ENCODE peak calls at places on chromosome 19, in ten cellular contexts. W is fibroblast of mammary gland; R is astrocyte of the hippocampus; K is naive thymus-derived CD8-positive, alpha-beta T cell; V is thoracic aorta; L is heart right ventricle; A is activated T-helper 2 cell treated with anti-CD3 and anti-CD28 coated beads, Interferon-gamma antibody, Interleukin-2, Interleukin-4, amounts not matched to agents 10 μg/mL and 5 μg/mL and 100 μg/mL, durations not matched to agents 14 hours and 24 hours and 36 hours; X is GM04503; S is activated naive CD4-positive, alpha-beta T cell; M is KG1. E is an unnamed sample.

GRCh38 chr19:9039728-9040127 is 29.5 kb upstream of the MUC16 start:
- DNase-seq in A (no peak), M (no peak), V (no peak), W (no peak), S (no peak), R (no peak), L (no peak), K (no peak), X (no peak), E (no peak)

GRCh38 chr19:50311723-50312635 is 17.2 kb downstream of the KCNC3 start:
- DNase-seq in R (peak), A (no peak), W (no peak), M (no peak), V (no peak), S (no peak), K (no peak), L (no peak), X (no peak), E (no peak)

GRCh38 chr19:38392707-38393308 is 4.3 kb downstream of the SPRED3 start:
- DNase-seq in S (no peak), R (no peak), W (peak), L (no peak), K (no peak), A (no peak), M (no peak), V (no peak), X (no peak), E (peak)

GRCh38 chr19:3494559-3494958 is 5.9 kb downstream of the DOHH start:
- DNase-seq in A (peak), K (no peak), L (no peak), M (no peak), W (no peak), R (no peak), V (no peak), X (no peak), S (no peak), E (peak)

GRCh38 chr19:35919306-35919705 is 11.2 kb upstream of the TYROBP start:
- DNase-seq in V (no peak), X (no peak), W (no peak), K (no peak), L (no peak), R (no peak), A (no peak), S (no peak), M (no peak), E (no peak)

GRCh38 chr19:19074172-19074905 is 10.5 kb downstream of the SLC25A42 start:
- DNase-seq in V (no peak), X (no peak), K (no peak), M (no peak), A (no peak), L (no peak), S (no peak), R (no peak), W (no peak), E (no peak)

GRCh38 chr19:10116085-10116865 is 3.4 kb downstream of the EIF3G start:
- DNase-seq in K (no peak), V (no peak), W (no peak), R (no peak), L (no peak), M (no peak), S (no peak), X (no peak), A (no peak), E (no peak)

GRCh38 chr19:13430790-13431582 is 75.3 kb downstream of the CACNA1A start:
- DNase-seq in S (no peak), M (peak), R (peak), V (no peak), W (peak), A (peak), X (no peak), K (peak), L (peak), E (peak)

GRCh38 chr19:3645067-3645396 is 18.4 kb upstream of the CACTIN start:
- DNase-seq in R (no peak), L (no peak), A (no peak), K (no peak), V (no peak), W (no peak), M (no peak), X (no peak), S (no peak), E (no peak)

GRCh38 chr19:14472202-14472961 is 2.8 kb downstream of the PTGER1 start:
- DNase-seq in K (peak), S (peak), A (peak), V (no peak), W (peak), M (peak), X (no peak), L (peak), R (peak), E (peak)

GRCh38 chr19:47507031-47507430 is 7.8 kb downstream of the NAPA start:
- DNase-seq in W (no peak), L (peak), K (no peak), V (no peak), M (no peak), S (no peak), A (no peak), X (no peak), R (no peak), E (no peak)

GRCh38 chr19:19627716-19628498 is at the start of gene LPAR2:
- DNase-seq in A (peak), S (no peak), L (no peak), K (peak), X (no peak), M (no peak), V (no peak), W (no peak), R (peak), E (peak)

GRCh38 chr19:46082728-46083050 is 41.8 kb downstream of the IGFL3 start:
- DNase-seq in V (no peak), A (no peak), X (no peak), K (no peak), W (peak), R (peak), L (no peak), S (no peak), M (no peak), E (no peak)

GRCh38 chr19:4811328-4812131 is 20.0 kb downstream of the TICAM1 start:
- DNase-seq in W (peak), V (peak), L (peak), A (peak), M (peak), S (peak), R (peak), X (no peak), K (peak), E (peak)

GRCh38 chr19:56120371-56121179 is 520 bp downstream of the ZNF787 start:
- DNase-seq in S (peak), K (peak), V (peak), W (peak), X (peak), M (peak), L (peak), A (peak), R (peak), E (peak)

GRCh38 chr19:46722004-46722380 is 5.1 kb upstream of the PRKD2 start:
- DNase-seq in V (no peak), K (no peak), R (no peak), W (no peak), M (no peak), X (no peak), L (no peak), S (no peak), A (no peak), E (no peak)

GRCh38 chr19:12112238-12112637 is 27.9 kb downstream of the ZNF20 start:
- DNase-seq in W (no peak), M (no peak), S (no peak), K (no peak), L (no peak), V (no peak), R (no peak), A (no peak), X (no peak), E (no peak)

GRCh38 chr19:1366899-1367870 is 16.5 kb upstream of the NDUFS7 start:
- DNase-seq in K (no peak), L (no peak), A (no peak), M (no peak), V (no peak), R (no peak), W (no peak), S (no peak), X (no peak), E (no peak)

GRCh38 chr19:29805026-29805925 is 6.5 kb upstream of the CCNE1 start:
- DNase-seq in L (no peak), W (peak), M (no peak), K (no peak), S (no peak), X (peak), A (no peak), R (peak), V (no peak), E (no peak)

GRCh38 chr19:10625003-10625761 is at the start of gene SLC44A2:
- DNase-seq in L (peak), W (peak), A (no peak), K (no peak), R (peak), S (no peak), X (no peak), M (no peak), V (no peak), E (no peak)

GRCh38 chr19:45179063-45179847 is 671 bp downstream of the BLOC1S3 start:
- DNase-seq in M (peak), S (no peak), W (peak), R (peak), L (peak), V (no peak), K (peak), X (no peak), A (peak), E (peak)

GRCh38 chr19:56765107-56765506 is 75.4 kb downstream of the PEG3 start:
- DNase-seq in X (no peak), R (peak), K (no peak), S (no peak), V (no peak), A (no peak), W (peak), M (peak), L (peak), E (no peak)

GRCh38 chr19:12938536-12939291 is at the start of gene CALR:
- DNase-seq in A (peak), S (no peak), X (no peak), R (no peak), M (no peak), V (no peak), L (no peak), W (peak), K (peak), E (no peak)

GRCh38 chr19:55173717-55174409 is 6.2 kb downstream of the SYT5 start:
- DNase-seq in X (no peak), W (peak), K (no peak), V (no peak), S (no peak), M (no peak), R (peak), A (peak), L (peak), E (peak)

GRCh38 chr19:28465317-28466086 is 747.4 kb downstream of the UQCRFS1 start:
- DNase-seq in V (no peak), M (no peak), W (peak), A (no peak), L (no peak), S (no peak), X (no peak), R (peak), K (no peak), E (no peak)

GRCh38 chr19:679418-680286 is 3.5 kb downstream of the FSTL3 start:
- DNase-seq in M (no peak), V (no peak), A (no peak), W (peak), X (no peak), K (no peak), S (no peak), L (peak), R (peak), E (peak)

GRCh38 chr19:35716735-35716984 is 1.1 kb upstream of the KMT2B start:
- DNase-seq in R (no peak), A (no peak), M (no peak), W (no peak), L (no peak), K (no peak), X (no peak), S (no peak), V (no peak), E (no peak)

GRCh38 chr19:782195-783043 is 14.8 kb upstream of the PTBP1 start:
- DNase-seq in V (no peak), W (no peak), A (no peak), S (no peak), R (peak), K (no peak), X (peak), L (no peak), M (no peak), E (no peak)

GRCh38 chr19:4456843-4457653 is 546 bp downstream of the UBXN6 start:
- DNase-seq in K (peak), A (peak), V (no peak), S (no peak), X (no peak), L (peak), W (peak), R (peak), M (no peak), E (no peak)

GRCh38 chr19:33273881-33274662 is 28.3 kb downstream of the CEBPA start:
- DNase-seq in X (peak), L (peak), M (peak), S (no peak), R (peak), K (no peak), V (peak), W (peak), A (no peak), E (peak)

GRCh38 chr19:43464089-43464775 is 1.2 kb downstream of the LYPD3 start:
- DNase-seq in L (peak), W (no peak), M (no peak), S (peak), K (no peak), X (no peak), R (no peak), V (peak), A (no peak), E (no peak)

GRCh38 chr19:11373166-11373884 is 1.1 kb upstream of the SWSAP1 start:
- DNase-seq in S (no peak), M (no peak), K (no peak), V (no peak), R (peak), A (no peak), W (no peak), L (no peak), X (no peak), E (no peak)

GRCh38 chr19:46574533-46574932 is 26.6 kb upstream of the CALM3 start:
- DNase-seq in R (peak), W (peak), A (peak), M (no peak), K (peak), X (no peak), S (no peak), L (no peak), V (no peak), E (peak)

GRCh38 chr19:53132231-53132991 is at the start of gene ZNF415:
- DNase-seq in X (no peak), S (no peak), W (peak), V (peak), M (peak), L (peak), A (peak), R (peak), K (peak), E (peak)

E was measured in T-helper 2 cell treated with Interferon-gamma antibody and Interleukin-4, amounts not matched to agents 5 μg/mL and 100 μg/mL, for 36 hours.